ENCODE peak calls at places on chromosome 6, in five cellular contexts. C, K, M, T and N are unnamed samples.

GRCh38 chr6:34568341-34568680 is 12.2 kb upstream of the SPDEF start:
- DNase-seq in C (no peak), K (no peak), M (no peak), T (no peak), N (no peak)

GRCh38 chr6:85360794-85361642 is 88.9 kb upstream of the NT5E start:
- DNase-seq in C (peak; percentile 98), K (no peak), M (no peak), T (no peak), N (peak; percentile 67)

GRCh38 chr6:11428895-11429294 is 108.7 kb upstream of the TMEM170B start:
- DNase-seq in C (no peak), K (no peak), M (no peak), T (peak; percentile 33), N (peak; percentile 96)

GRCh38 chr6:11123978-11124377 is 12.5 kb upstream of the ERVFRD-1 start:
- DNase-seq in C (no peak), K (no peak), M (no peak), T (no peak), N (no peak)

GRCh38 chr6:89313006-89313405 is 2.1 kb downstream of the GABRR2 start:
- DNase-seq in C (peak; percentile 81), K (no peak), M (no peak), T (no peak), N (peak; percentile 93)

GRCh38 chr6:5671604-5672559 is 334.8 kb downstream of the NRN1 start:
- DNase-seq in C (no peak), K (no peak), M (no peak), T (no peak), N (no peak)

GRCh38 chr6:53500095-53500494 is 44.8 kb downstream of the GCLC start:
- DNase-seq in C (no peak), K (no peak), M (no peak), T (no peak), N (no peak)

GRCh38 chr6:95856876-95857364 is 158.9 kb upstream of the FUT9 start:
- DNase-seq in C (no peak), K (no peak), M (no peak), T (no peak), N (no peak)

GRCh38 chr6:148779142-148779562 is 32.3 kb downstream of the UST start:
- DNase-seq in C (no peak), K (no peak), M (no peak), T (no peak), N (no peak)

GRCh38 chr6:130362128-130362527 is 3.7 kb upstream of the TMEM200A start:
- DNase-seq in C (no peak), K (no peak), M (no peak), T (peak; percentile 63), N (no peak)

GRCh38 chr6:46677314-46677654 is 10.4 kb upstream of the TDRD6 start:
- DNase-seq in C (no peak), K (no peak), M (no peak), T (peak; percentile 45), N (no peak)

GRCh38 chr6:55974688-55975087 is 99.3 kb upstream of the BMP5 start:
- DNase-seq in C (no peak), K (no peak), M (no peak), T (no peak), N (no peak)

GRCh38 chr6:105402090-105402980 is 547 bp downstream of the PREP start:
- DNase-seq in C (no peak), K (peak; percentile 36), M (no peak), T (peak; percentile 21), N (no peak)

GRCh38 chr6:14072084-14072483 is 45.5 kb upstream of the CD83 start:
- DNase-seq in C (no peak), K (no peak), M (no peak), T (no peak), N (no peak)

GRCh38 chr6:131199568-131200272 is 64.5 kb downstream of the AKAP7 start:
- DNase-seq in C (peak; percentile 71), K (peak; percentile 34), M (no peak), T (peak; percentile 75), N (peak; percentile 70)

GRCh38 chr6:129104131-129104530 is 221.2 kb downstream of the LAMA2 start:
- DNase-seq in C (peak; percentile 15), K (no peak), M (no peak), T (no peak), N (no peak)

GRCh38 chr6:56959938-56960337 is 5.0 kb downstream of the BEND6 start:
- DNase-seq in C (no peak), K (no peak), M (no peak), T (no peak), N (peak; percentile 54)

GRCh38 chr6:27592481-27593199 is 119.7 kb upstream of the ZNF184 start:
- DNase-seq in C (peak; percentile 77), K (no peak), M (no peak), T (peak; percentile 76), N (no peak)

GRCh38 chr6:84774174-84775158 is 10.1 kb upstream of the TBX18 start:
- DNase-seq in C (no peak), K (no peak), M (peak; percentile 62), T (peak; percentile 80), N (no peak)

GRCh38 chr6:14211596-14211961 is 94.0 kb downstream of the CD83 start:
- DNase-seq in C (no peak), K (peak; percentile 41), M (peak; percentile 72), T (peak; percentile 95), N (no peak)

GRCh38 chr6:163872335-163872734 is 457.8 kb downstream of the QKI start:
- DNase-seq in C (peak; percentile 35), K (no peak), M (no peak), T (no peak), N (peak; percentile 80)

GRCh38 chr6:1020133-1020532 is 291.8 kb upstream of the FOXQ1 start:
- DNase-seq in C (no peak), K (no peak), M (peak; percentile 18), T (no peak), N (no peak)

GRCh38 chr6:147935656-147936055 is 407.0 kb upstream of the SASH1 start:
- DNase-seq in C (no peak), K (no peak), M (no peak), T (no peak), N (no peak)

GRCh38 chr6:158086706-158087518 is 81.2 kb downstream of the SERAC1 start:
- DNase-seq in C (no peak), K (no peak), M (no peak), T (no peak), N (no peak)

GRCh38 chr6:128131036-128131435 is 230.2 kb upstream of the THEMIS start:
- DNase-seq in C (no peak), K (no peak), M (no peak), T (no peak), N (no peak)

GRCh38 chr6:81752084-81752968 is at the start of gene TENT5A:
- DNase-seq in C (no peak), K (peak; percentile 94), M (peak; percentile 95), T (peak; percentile 94), N (peak; percentile 55)
- TF ChIP-seq CTCF in C (no peak), K (no peak), M (peak; percentile 51), T (peak; percentile 37), N (no peak)

GRCh38 chr6:25026723-25027122 is 91.0 kb upstream of the RIPOR2 start:
- DNase-seq in C (no peak), K (no peak), M (no peak), T (no peak), N (no peak)

GRCh38 chr6:25028346-25028745 is 92.6 kb upstream of the RIPOR2 start:
- DNase-seq in C (no peak), K (no peak), M (no peak), T (no peak), N (no peak)

GRCh38 chr6:25025919-25026301 is 90.2 kb upstream of the RIPOR2 start:
- DNase-seq in C (no peak), K (no peak), M (no peak), T (no peak), N (no peak)

GRCh38 chr6:25025248-25025918 is 89.6 kb upstream of the RIPOR2 start:
- DNase-seq in C (no peak), K (no peak), M (no peak), T (no peak), N (no peak)

DNA sequence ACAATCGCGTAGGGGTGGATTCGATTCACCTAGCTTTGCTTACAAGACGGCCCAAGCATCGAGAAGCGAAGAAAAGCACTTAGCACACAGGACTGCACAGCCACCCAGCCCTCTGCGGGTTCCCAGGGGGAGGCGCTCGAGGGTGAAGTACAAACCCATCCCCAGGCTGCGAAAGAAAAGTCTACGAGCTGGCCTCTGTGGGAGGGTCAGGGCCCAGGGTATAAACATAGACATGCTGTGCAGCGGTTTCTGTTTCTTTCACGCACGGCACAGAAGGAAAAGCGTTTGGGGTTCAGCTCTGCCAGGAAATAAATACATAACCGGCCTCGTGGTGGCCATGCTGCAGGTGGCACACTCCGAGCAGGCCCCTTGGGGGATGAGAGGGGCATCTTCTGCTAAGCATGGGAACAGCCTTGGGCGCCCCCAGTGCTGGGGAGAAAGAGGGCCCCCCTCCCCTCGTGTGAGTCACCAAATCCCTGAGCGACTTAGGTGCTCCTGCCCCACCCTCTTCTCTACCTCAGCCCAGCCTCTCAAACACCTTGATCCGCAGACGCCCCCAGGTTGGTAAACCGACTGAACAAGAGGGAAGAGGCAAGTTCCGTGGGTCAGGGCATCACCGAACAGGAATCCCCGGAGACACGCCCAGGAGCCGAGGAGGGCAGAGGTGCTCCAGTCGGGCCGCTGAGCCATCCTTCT is 91.6 kb upstream of the RIPOR2 start:
- DNase-seq in C (no peak), K (peak; percentile 39), M (no peak), T (no peak), N (no peak)
- H3K4me3 ChIP-seq in C (no peak overlapping the region), K (no peak overlapping the region), M (no peak overlapping the region), T (no peak overlapping the region), N (no peak overlapping the region)

GRCh38 chr6:81763051-81763450 is 10.6 kb upstream of the TENT5A start:
- DNase-seq in C (no peak), K (no peak), M (no peak), T (no peak), N (no peak)

GRCh38 chr6:81759782-81760181 is 7.3 kb upstream of the TENT5A start:
- DNase-seq in C (no peak), K (no peak), M (no peak), T (no peak), N (no peak)

GRCh38 chr6:81761197-81761596 is 8.7 kb upstream of the TENT5A start:
- DNase-seq in C (no peak), K (no peak), M (no peak), T (no peak), N (no peak)

GRCh38 chr6:81763968-81764367 is 11.5 kb upstream of the TENT5A start:
- DNase-seq in C (no peak), K (no peak), M (no peak), T (no peak), N (no peak)

GRCh38 chr6:81762132-81762531 is 9.7 kb upstream of the TENT5A start:
- DNase-seq in C (no peak), K (no peak), M (no peak), T (no peak), N (no peak)
- TF ChIP-seq CTCF in C (no peak), K (no peak), M (no peak), T (no peak), N (no peak)

DNA sequence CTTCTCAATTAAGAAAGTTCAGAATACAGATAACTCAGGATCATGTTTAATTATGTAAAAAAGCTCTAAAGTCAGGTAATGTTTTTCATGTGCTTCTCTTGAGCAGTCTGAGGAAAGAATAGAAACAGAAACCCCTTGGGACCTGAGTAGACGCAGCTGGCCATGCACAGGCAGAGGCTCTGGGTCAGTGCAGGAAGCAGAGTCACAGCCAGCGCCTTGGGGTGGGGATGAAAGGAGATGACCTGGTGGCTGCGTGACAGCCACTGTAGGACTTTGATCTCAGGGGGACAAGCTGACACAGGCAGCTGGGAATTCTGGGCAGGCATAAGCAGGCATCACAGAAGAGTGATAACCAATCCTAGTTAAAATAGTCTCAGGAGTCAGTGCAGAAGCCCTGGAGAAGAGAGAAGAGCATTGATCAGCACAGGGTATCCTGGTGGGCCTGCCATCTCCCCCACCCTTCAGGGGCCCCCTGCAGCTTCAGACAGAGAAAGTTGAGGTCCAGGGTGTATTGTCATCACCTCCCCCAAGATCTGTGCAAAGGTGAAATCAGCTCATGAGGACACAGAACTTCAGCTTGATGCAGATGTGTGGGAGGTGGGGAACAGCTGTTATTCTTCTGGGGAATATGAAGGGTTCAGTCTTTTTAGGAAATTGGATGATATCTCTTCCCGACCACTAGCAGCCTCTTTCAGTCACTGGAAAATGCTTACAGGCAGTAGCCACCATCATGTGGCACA is 6.4 kb downstream of the HLA-DQB1 start:
- DNase-seq in C (no peak), K (no peak), M (no peak), T (no peak), N (no peak)
- H3K4me3 ChIP-seq in C (no peak overlapping the region), K (no peak overlapping the region), M (no peak overlapping the region), T (no peak overlapping the region), N (no peak overlapping the region)